ENCODE peak calls at places on chromosomes 11 and 22, in six cellular contexts. One of them, this sample, is unnamed.

GRCh38 chr22:24302591-24302990 is 32.0 kb downstream of the SPECC1L start:
- DNase-seq in AG08395: no peak
- DNase-seq in SK-N-MC: no peak
- DNase-seq in WTC11: no peak
- DNase-seq in hepatocyte: peak
- DNase-seq in activated naive CD8-positive, alpha-beta T cell treated with anti-CD3 and anti-CD28 coated beads for 36 hours: no peak
- DNase-seq in this sample: no peak

GRCh38 chr11:35946766-35947165 is 2.9 kb downstream of the LDLRAD3 start:
- DNase-seq in AG08395: no peak
- DNase-seq in SK-N-MC: no peak
- DNase-seq in WTC11: no peak
- DNase-seq in hepatocyte: no peak
- DNase-seq in activated naive CD8-positive, alpha-beta T cell treated with anti-CD3 and anti-CD28 coated beads for 36 hours: no peak
- DNase-seq in this sample: no peak

GRCh38 chr11:110527146-110527545 is 97.4 kb downstream of the FDX1 start:
- DNase-seq in AG08395: no peak
- DNase-seq in SK-N-MC: no peak
- DNase-seq in WTC11: no peak
- DNase-seq in hepatocyte: no peak
- DNase-seq in activated naive CD8-positive, alpha-beta T cell treated with anti-CD3 and anti-CD28 coated beads for 36 hours: no peak
- DNase-seq in this sample: no peak

GRCh38 chr11:33616552-33616951 is 84.1 kb downstream of the C11orf91 start:
- DNase-seq in AG08395: no peak
- DNase-seq in SK-N-MC: no peak
- DNase-seq in WTC11: no peak
- DNase-seq in hepatocyte: no peak
- DNase-seq in activated naive CD8-positive, alpha-beta T cell treated with anti-CD3 and anti-CD28 coated beads for 36 hours: no peak
- DNase-seq in this sample: no peak

GRCh38 chr11:107783121-107783520 is 71.3 kb upstream of the SLN start:
- DNase-seq in AG08395: no peak
- DNase-seq in SK-N-MC: no peak
- DNase-seq in WTC11: no peak
- DNase-seq in hepatocyte: no peak
- DNase-seq in activated naive CD8-positive, alpha-beta T cell treated with anti-CD3 and anti-CD28 coated beads for 36 hours: no peak
- DNase-seq in this sample: no peak

GRCh38 chr22:50467773-50468440 is 6.9 kb downstream of the SBF1 start:
- DNase-seq in AG08395: no peak
- DNase-seq in SK-N-MC: no peak
- DNase-seq in WTC11: no peak
- DNase-seq in hepatocyte: no peak
- DNase-seq in activated naive CD8-positive, alpha-beta T cell treated with anti-CD3 and anti-CD28 coated beads for 36 hours: no peak
- DNase-seq in this sample: no peak

GRCh38 chr11:76668362-76669155 is 2.0 kb downstream of the LRRC32 start:
- DNase-seq in AG08395: no peak
- DNase-seq in SK-N-MC: no peak
- DNase-seq in WTC11: no peak
- DNase-seq in hepatocyte: no peak
- DNase-seq in activated naive CD8-positive, alpha-beta T cell treated with anti-CD3 and anti-CD28 coated beads for 36 hours: no peak
- DNase-seq in this sample: no peak

GRCh38 chr22:29917052-29917902 is 34.3 kb downstream of the MTMR3 start:
- DNase-seq in AG08395: no peak
- DNase-seq in SK-N-MC: no peak
- DNase-seq in WTC11: no peak
- DNase-seq in hepatocyte: no peak
- DNase-seq in activated naive CD8-positive, alpha-beta T cell treated with anti-CD3 and anti-CD28 coated beads for 36 hours: no peak
- DNase-seq in this sample: no peak

GRCh38 chr11:112852141-112852853 is 108.9 kb upstream of the NCAM1 start:
- DNase-seq in AG08395: peak
- DNase-seq in SK-N-MC: no peak
- DNase-seq in WTC11: no peak
- DNase-seq in hepatocyte: no peak
- DNase-seq in activated naive CD8-positive, alpha-beta T cell treated with anti-CD3 and anti-CD28 coated beads for 36 hours: no peak
- DNase-seq in this sample: no peak

GRCh38 chr11:29135504-29135903 is 881.3 kb downstream of the KCNA4 start:
- DNase-seq in AG08395: peak
- DNase-seq in SK-N-MC: no peak
- DNase-seq in WTC11: no peak
- DNase-seq in hepatocyte: no peak
- DNase-seq in activated naive CD8-positive, alpha-beta T cell treated with anti-CD3 and anti-CD28 coated beads for 36 hours: no peak
- DNase-seq in this sample: no peak

GRCh38 chr11:643849-644738 is 7.0 kb downstream of the DRD4 start:
- DNase-seq in AG08395: no peak
- DNase-seq in SK-N-MC: no peak
- DNase-seq in WTC11: no peak
- DNase-seq in hepatocyte: no peak
- DNase-seq in activated naive CD8-positive, alpha-beta T cell treated with anti-CD3 and anti-CD28 coated beads for 36 hours: no peak
- DNase-seq in this sample: no peak

GRCh38 chr22:49536571-49537131 is 291.0 kb downstream of the BRD1 start:
- DNase-seq in AG08395: no peak
- DNase-seq in SK-N-MC: no peak
- DNase-seq in WTC11: peak
- DNase-seq in hepatocyte: no peak
- DNase-seq in activated naive CD8-positive, alpha-beta T cell treated with anti-CD3 and anti-CD28 coated beads for 36 hours: no peak
- DNase-seq in this sample: no peak

GRCh38 chr22:19844423-19845368 is 10.0 kb downstream of the GNB1L start:
- DNase-seq in AG08395: peak
- DNase-seq in SK-N-MC: no peak
- DNase-seq in WTC11: no peak
- DNase-seq in hepatocyte: no peak
- DNase-seq in activated naive CD8-positive, alpha-beta T cell treated with anti-CD3 and anti-CD28 coated beads for 36 hours: peak
- DNase-seq in this sample: no peak

GRCh38 chr11:124970925-124971324 is 16.9 kb downstream of the CCDC15 start:
- DNase-seq in AG08395: peak
- DNase-seq in SK-N-MC: no peak
- DNase-seq in WTC11: no peak
- DNase-seq in hepatocyte: peak
- DNase-seq in activated naive CD8-positive, alpha-beta T cell treated with anti-CD3 and anti-CD28 coated beads for 36 hours: no peak
- DNase-seq in this sample: no peak

GRCh38 chr11:95095858-95096587 is 6.4 kb downstream of the ENDOD1 start:
- DNase-seq in AG08395: peak
- DNase-seq in SK-N-MC: no peak
- DNase-seq in WTC11: no peak
- DNase-seq in hepatocyte: no peak
- DNase-seq in activated naive CD8-positive, alpha-beta T cell treated with anti-CD3 and anti-CD28 coated beads for 36 hours: no peak
- DNase-seq in this sample: no peak

GRCh38 chr11:11252403-11252802 is 100.6 kb downstream of the CSNK2A3 start:
- DNase-seq in AG08395: no peak
- DNase-seq in SK-N-MC: no peak
- DNase-seq in WTC11: no peak
- DNase-seq in hepatocyte: no peak
- DNase-seq in activated naive CD8-positive, alpha-beta T cell treated with anti-CD3 and anti-CD28 coated beads for 36 hours: no peak
- DNase-seq in this sample: no peak

GRCh38 chr11:118152552-118153471 is at the start of gene SCN4B:
- DNase-seq in AG08395: peak
- DNase-seq in SK-N-MC: no peak
- DNase-seq in WTC11: peak
- DNase-seq in hepatocyte: peak
- DNase-seq in activated naive CD8-positive, alpha-beta T cell treated with anti-CD3 and anti-CD28 coated beads for 36 hours: peak
- DNase-seq in this sample: peak

GRCh38 chr11:87712802-87713202 is 462.4 kb downstream of the RAB38 start:
- DNase-seq in AG08395: no peak
- DNase-seq in SK-N-MC: no peak
- DNase-seq in WTC11: peak
- DNase-seq in hepatocyte: peak
- DNase-seq in activated naive CD8-positive, alpha-beta T cell treated with anti-CD3 and anti-CD28 coated beads for 36 hours: no peak
- DNase-seq in this sample: no peak

GRCh38 chr11:119791701-119792151 is 62.7 kb upstream of the NECTIN1 start:
- DNase-seq in AG08395: peak
- DNase-seq in SK-N-MC: no peak
- DNase-seq in WTC11: no peak
- DNase-seq in hepatocyte: peak
- DNase-seq in activated naive CD8-positive, alpha-beta T cell treated with anti-CD3 and anti-CD28 coated beads for 36 hours: no peak
- DNase-seq in this sample: no peak

GRCh38 chr22:41364233-41364632 is 17.5 kb upstream of the TEF start:
- DNase-seq in AG08395: no peak
- DNase-seq in SK-N-MC: no peak
- DNase-seq in WTC11: no peak
- DNase-seq in hepatocyte: no peak
- DNase-seq in activated naive CD8-positive, alpha-beta T cell treated with anti-CD3 and anti-CD28 coated beads for 36 hours: no peak
- DNase-seq in this sample: no peak

GRCh38 chr11:132838621-132839020 is 693.7 kb downstream of the OPCML start:
- DNase-seq in AG08395: peak
- DNase-seq in SK-N-MC: peak
- DNase-seq in WTC11: no peak
- DNase-seq in hepatocyte: peak
- DNase-seq in activated naive CD8-positive, alpha-beta T cell treated with anti-CD3 and anti-CD28 coated beads for 36 hours: no peak
- DNase-seq in this sample: no peak

GRCh38 chr11:86476109-86476861 is 101.6 kb downstream of the CCDC81 start:
- DNase-seq in AG08395: no peak
- DNase-seq in SK-N-MC: no peak
- DNase-seq in WTC11: no peak
- DNase-seq in hepatocyte: peak
- DNase-seq in activated naive CD8-positive, alpha-beta T cell treated with anti-CD3 and anti-CD28 coated beads for 36 hours: no peak
- DNase-seq in this sample: no peak

GRCh38 chr11:70078095-70078795 is at the start of gene ANO1:
- DNase-seq in AG08395: no peak
- DNase-seq in SK-N-MC: no peak
- DNase-seq in WTC11: peak
- DNase-seq in hepatocyte: peak
- DNase-seq in activated naive CD8-positive, alpha-beta T cell treated with anti-CD3 and anti-CD28 coated beads for 36 hours: no peak
- DNase-seq in this sample: peak

GRCh38 chr11:72591785-72592490 is 82.3 kb downstream of the PDE2A start:
- DNase-seq in AG08395: no peak
- DNase-seq in SK-N-MC: no peak
- DNase-seq in WTC11: no peak
- DNase-seq in hepatocyte: no peak
- DNase-seq in activated naive CD8-positive, alpha-beta T cell treated with anti-CD3 and anti-CD28 coated beads for 36 hours: peak
- DNase-seq in this sample: no peak

GRCh38 chr22:38398609-38399401 is 56.2 kb downstream of the KCNJ4 start:
- DNase-seq in AG08395: peak
- DNase-seq in SK-N-MC: no peak
- DNase-seq in WTC11: peak
- DNase-seq in hepatocyte: peak
- DNase-seq in activated naive CD8-positive, alpha-beta T cell treated with anti-CD3 and anti-CD28 coated beads for 36 hours: peak
- DNase-seq in this sample: peak

GRCh38 chr11:4385978-4386740 is 7.3 kb downstream of the TRIM21 start:
- DNase-seq in AG08395: no peak
- DNase-seq in SK-N-MC: no peak
- DNase-seq in WTC11: no peak
- DNase-seq in hepatocyte: no peak
- DNase-seq in activated naive CD8-positive, alpha-beta T cell treated with anti-CD3 and anti-CD28 coated beads for 36 hours: no peak
- DNase-seq in this sample: no peak

GRCh38 chr11:26287067-26287518 is 44.8 kb upstream of the ANO3 start:
- DNase-seq in AG08395: no peak
- DNase-seq in SK-N-MC: no peak
- DNase-seq in WTC11: no peak
- DNase-seq in hepatocyte: no peak
- DNase-seq in activated naive CD8-positive, alpha-beta T cell treated with anti-CD3 and anti-CD28 coated beads for 36 hours: no peak
- DNase-seq in this sample: no peak

GRCh38 chr22:31160328-31160978 is 471 bp downstream of the RNF185 start:
- DNase-seq in AG08395: peak
- DNase-seq in SK-N-MC: no peak
- DNase-seq in WTC11: no peak
- DNase-seq in hepatocyte: peak
- DNase-seq in activated naive CD8-positive, alpha-beta T cell treated with anti-CD3 and anti-CD28 coated beads for 36 hours: no peak
- DNase-seq in this sample: peak

GRCh38 chr11:26963764-26964163 is 30.1 kb upstream of the FIBIN start:
- DNase-seq in AG08395: no peak
- DNase-seq in SK-N-MC: no peak
- DNase-seq in WTC11: no peak
- DNase-seq in hepatocyte: no peak
- DNase-seq in activated naive CD8-positive, alpha-beta T cell treated with anti-CD3 and anti-CD28 coated beads for 36 hours: no peak
- DNase-seq in this sample: no peak

GRCh38 chr22:49649166-49649565 is 178.5 kb downstream of the BRD1 start:
- DNase-seq in AG08395: no peak
- DNase-seq in SK-N-MC: no peak
- DNase-seq in WTC11: no peak
- DNase-seq in hepatocyte: no peak
- DNase-seq in activated naive CD8-positive, alpha-beta T cell treated with anti-CD3 and anti-CD28 coated beads for 36 hours: no peak
- DNase-seq in this sample: no peak

GRCh38 chr22:38257650-38258246 is 15.1 kb downstream of the TMEM184B start:
- DNase-seq in AG08395: no peak
- DNase-seq in SK-N-MC: no peak
- DNase-seq in WTC11: no peak
- DNase-seq in hepatocyte: peak
- DNase-seq in activated naive CD8-positive, alpha-beta T cell treated with anti-CD3 and anti-CD28 coated beads for 36 hours: no peak
- DNase-seq in this sample: no peak

GRCh38 chr11:65516135-65516968 is 8.5 kb upstream of the SCYL1 start:
- DNase-seq in AG08395: no peak
- DNase-seq in SK-N-MC: no peak
- DNase-seq in WTC11: no peak
- DNase-seq in hepatocyte: no peak
- DNase-seq in activated naive CD8-positive, alpha-beta T cell treated with anti-CD3 and anti-CD28 coated beads for 36 hours: no peak
- DNase-seq in this sample: no peak

GRCh38 chr11:61912991-61913698 is 4.2 kb downstream of the RAB3IL1 start:
- DNase-seq in AG08395: no peak
- DNase-seq in SK-N-MC: no peak
- DNase-seq in WTC11: peak
- DNase-seq in hepatocyte: no peak
- DNase-seq in activated naive CD8-positive, alpha-beta T cell treated with anti-CD3 and anti-CD28 coated beads for 36 hours: no peak
- DNase-seq in this sample: no peak

GRCh38 chr11:132888226-132888625 is 644.1 kb downstream of the OPCML start:
- DNase-seq in AG08395: peak
- DNase-seq in SK-N-MC: no peak
- DNase-seq in WTC11: no peak
- DNase-seq in hepatocyte: no peak
- DNase-seq in activated naive CD8-positive, alpha-beta T cell treated with anti-CD3 and anti-CD28 coated beads for 36 hours: no peak
- DNase-seq in this sample: peak

GRCh38 chr11:65116370-65117205 is 913 bp downstream of the ZNHIT2 start:
- DNase-seq in AG08395: peak
- DNase-seq in SK-N-MC: no peak
- DNase-seq in WTC11: no peak
- DNase-seq in hepatocyte: peak
- DNase-seq in activated naive CD8-positive, alpha-beta T cell treated with anti-CD3 and anti-CD28 coated beads for 36 hours: peak
- DNase-seq in this sample: no peak

GRCh38 chr11:120337896-120338840 is 2.0 kb downstream of the ARHGEF12 start:
- DNase-seq in AG08395: no peak
- DNase-seq in SK-N-MC: no peak
- DNase-seq in WTC11: no peak
- DNase-seq in hepatocyte: peak
- DNase-seq in activated naive CD8-positive, alpha-beta T cell treated with anti-CD3 and anti-CD28 coated beads for 36 hours: no peak
- DNase-seq in this sample: no peak

This sample was measured in nephron progenitor cell.